ENCODE peak calls at places on chromosomes 11 and 22, in six cellular contexts. One of them, this sample, is unnamed.

GRCh38 chr22:44269117-44269498 is 43.6 kb downstream of the SHISAL1 start:
- DNase-seq in NB4: no peak
- DNase-seq in heart right ventricle: no peak
- DNase-seq in tibial artery: no peak
- DNase-seq in skeletal muscle cell: no peak
- DNase-seq in neuronal stem cell: no peak
- DNase-seq in this sample: no peak

GRCh38 chr11:119734788-119735187 is 5.8 kb upstream of the NECTIN1 start:
- DNase-seq in neuronal stem cell: no peak
- DNase-seq in NB4: no peak
- DNase-seq in skeletal muscle cell: no peak
- DNase-seq in heart right ventricle: no peak
- DNase-seq in tibial artery: no peak
- DNase-seq in this sample: no peak

GRCh38 chr11:45278721-45279120 is 7.4 kb downstream of the SYT13 start:
- DNase-seq in NB4: no peak
- DNase-seq in skeletal muscle cell: no peak
- DNase-seq in neuronal stem cell: no peak
- DNase-seq in heart right ventricle: no peak
- DNase-seq in tibial artery: no peak
- DNase-seq in this sample: no peak

GRCh38 chr11:47765086-47765485 is 2.1 kb downstream of the FNBP4 start:
- DNase-seq in skeletal muscle cell: no peak
- DNase-seq in neuronal stem cell: no peak
- DNase-seq in heart right ventricle: no peak
- DNase-seq in tibial artery: no peak
- DNase-seq in NB4: no peak
- DNase-seq in this sample: no peak

GRCh38 chr11:17827006-17827405 is 92.4 kb downstream of the KCNC1 start:
- DNase-seq in neuronal stem cell: peak
- DNase-seq in tibial artery: no peak
- DNase-seq in skeletal muscle cell: no peak
- DNase-seq in heart right ventricle: no peak
- DNase-seq in NB4: peak
- DNase-seq in this sample: no peak

GRCh38 chr11:101817536-101817935 is 97.3 kb upstream of the CEP126 start:
- DNase-seq in tibial artery: no peak
- DNase-seq in neuronal stem cell: no peak
- DNase-seq in skeletal muscle cell: peak
- DNase-seq in NB4: no peak
- DNase-seq in heart right ventricle: no peak
- DNase-seq in this sample: no peak

GRCh38 chr11:77126156-77126775 is 1.8 kb upstream of the MYO7A start:
- DNase-seq in tibial artery: no peak
- DNase-seq in neuronal stem cell: no peak
- DNase-seq in NB4: no peak
- DNase-seq in skeletal muscle cell: no peak
- DNase-seq in heart right ventricle: no peak
- DNase-seq in this sample: no peak

GRCh38 chr11:34850339-34850738 is 65.8 kb downstream of the APIP start:
- DNase-seq in neuronal stem cell: no peak
- DNase-seq in NB4: no peak
- DNase-seq in tibial artery: no peak
- DNase-seq in skeletal muscle cell: no peak
- DNase-seq in heart right ventricle: no peak
- DNase-seq in this sample: no peak

GRCh38 chr11:69915151-69915500 is 95.9 kb upstream of the FGF3 start:
- DNase-seq in tibial artery: no peak
- DNase-seq in skeletal muscle cell: no peak
- DNase-seq in heart right ventricle: no peak
- DNase-seq in neuronal stem cell: no peak
- DNase-seq in NB4: no peak
- DNase-seq in this sample: peak
- H3K4me3 ChIP-seq in tibial artery: peak
- H3K4me3 ChIP-seq in skeletal muscle cell: no peak
- H3K4me3 ChIP-seq in heart right ventricle: peak
- H3K4me3 ChIP-seq in neuronal stem cell: no peak
- H3K4me3 ChIP-seq in NB4: no peak
- H3K4me3 ChIP-seq in this sample: no peak

DNA sequence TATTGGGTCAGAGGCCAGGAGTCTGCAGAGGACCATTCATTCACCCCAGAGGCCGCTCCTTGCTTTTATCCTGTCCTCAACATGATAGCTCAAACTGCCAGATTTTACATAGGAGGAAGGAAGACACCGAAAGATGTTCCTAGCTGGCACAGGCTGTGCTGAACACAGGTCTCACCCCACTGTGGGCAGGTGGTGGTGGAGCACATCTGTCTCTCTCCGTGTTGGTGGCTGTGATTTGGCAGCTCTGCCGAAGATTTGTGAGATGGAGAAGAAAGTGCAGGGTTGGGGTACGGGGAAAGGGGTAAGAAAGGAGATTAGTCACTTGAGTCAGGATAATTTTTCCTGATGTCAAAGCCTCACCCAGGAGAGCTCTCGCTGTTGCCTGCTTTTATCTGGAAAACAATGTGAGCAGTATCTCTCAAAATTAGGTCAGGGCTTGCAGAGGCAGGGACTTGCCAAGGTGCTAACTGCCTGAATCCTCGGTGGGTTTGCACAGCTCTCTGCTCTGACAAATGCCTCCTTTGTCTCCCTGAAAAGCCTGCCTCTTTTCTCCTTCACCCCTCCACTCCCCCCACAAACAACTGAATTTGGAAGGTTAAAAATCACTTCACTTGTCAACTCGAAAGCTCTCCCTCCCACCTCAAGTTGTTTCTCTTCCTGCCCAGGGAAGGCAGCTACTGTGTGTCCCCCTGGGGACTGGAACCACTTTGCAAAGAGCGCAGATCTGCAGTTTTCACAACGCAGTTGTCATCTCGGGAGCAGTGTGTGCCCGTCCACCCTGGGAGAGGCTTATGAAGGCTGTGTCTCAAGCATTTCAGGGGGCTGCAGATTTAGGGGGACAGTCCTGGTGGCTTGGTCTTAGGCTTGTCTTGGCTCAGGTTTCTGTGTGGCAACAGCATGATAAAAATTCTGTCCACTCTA is 299.7 kb downstream of the ST3GAL4 start:
- DNase-seq in tibial artery: no peak
- DNase-seq in heart right ventricle: no peak
- DNase-seq in neuronal stem cell: no peak
- DNase-seq in skeletal muscle cell: no peak
- DNase-seq in NB4: no peak
- DNase-seq in this sample: no peak
- H3K4me3 ChIP-seq in tibial artery: no peak
- H3K4me3 ChIP-seq in heart right ventricle: no peak
- H3K4me3 ChIP-seq in neuronal stem cell: no peak
- H3K4me3 ChIP-seq in skeletal muscle cell: no peak
- H3K4me3 ChIP-seq in NB4: no peak
- H3K4me3 ChIP-seq in this sample: no peak

DNA sequence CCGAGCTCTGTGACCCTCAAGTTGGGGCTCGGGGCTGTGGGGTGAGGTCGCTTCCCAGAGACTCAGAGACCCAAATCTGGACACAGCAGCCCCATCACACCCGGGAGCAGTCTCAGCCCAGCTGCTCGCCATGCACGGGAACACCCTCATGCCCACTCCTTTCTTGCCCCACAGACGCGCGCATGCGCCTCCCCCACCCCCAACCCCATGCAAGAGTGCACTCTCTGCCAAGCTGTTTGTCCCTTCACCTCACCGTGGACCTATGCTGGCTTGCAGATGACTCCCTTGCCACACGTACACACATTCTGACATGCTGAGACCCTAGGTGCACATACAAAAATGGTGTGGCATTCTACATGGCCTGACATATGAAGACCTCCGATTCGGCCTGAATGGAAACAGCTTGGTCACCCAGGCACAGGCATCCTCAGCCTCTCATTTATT is 500 bp upstream of the CD248 start:
- DNase-seq in skeletal muscle cell: peak
- DNase-seq in tibial artery: no peak
- DNase-seq in NB4: peak
- DNase-seq in neuronal stem cell: no peak
- DNase-seq in heart right ventricle: peak
- DNase-seq in this sample: no peak
- H3K4me3 ChIP-seq in skeletal muscle cell: no peak
- H3K4me3 ChIP-seq in tibial artery: peak
- H3K4me3 ChIP-seq in NB4: peak
- H3K4me3 ChIP-seq in neuronal stem cell: no peak
- H3K4me3 ChIP-seq in heart right ventricle: peak
- H3K4me3 ChIP-seq in this sample: no peak

GRCh38 chr11:107293677-107294344 is 163.8 kb downstream of the CWF19L2 start:
- DNase-seq in heart right ventricle: no peak
- DNase-seq in skeletal muscle cell: no peak
- DNase-seq in NB4: no peak
- DNase-seq in neuronal stem cell: no peak
- DNase-seq in tibial artery: no peak
- DNase-seq in this sample: no peak
- H3K4me3 ChIP-seq in heart right ventricle: no peak
- H3K4me3 ChIP-seq in skeletal muscle cell: no peak
- H3K4me3 ChIP-seq in NB4: no peak
- H3K4me3 ChIP-seq in neuronal stem cell: no peak
- H3K4me3 ChIP-seq in tibial artery: no peak
- H3K4me3 ChIP-seq in this sample: no peak

DNA sequence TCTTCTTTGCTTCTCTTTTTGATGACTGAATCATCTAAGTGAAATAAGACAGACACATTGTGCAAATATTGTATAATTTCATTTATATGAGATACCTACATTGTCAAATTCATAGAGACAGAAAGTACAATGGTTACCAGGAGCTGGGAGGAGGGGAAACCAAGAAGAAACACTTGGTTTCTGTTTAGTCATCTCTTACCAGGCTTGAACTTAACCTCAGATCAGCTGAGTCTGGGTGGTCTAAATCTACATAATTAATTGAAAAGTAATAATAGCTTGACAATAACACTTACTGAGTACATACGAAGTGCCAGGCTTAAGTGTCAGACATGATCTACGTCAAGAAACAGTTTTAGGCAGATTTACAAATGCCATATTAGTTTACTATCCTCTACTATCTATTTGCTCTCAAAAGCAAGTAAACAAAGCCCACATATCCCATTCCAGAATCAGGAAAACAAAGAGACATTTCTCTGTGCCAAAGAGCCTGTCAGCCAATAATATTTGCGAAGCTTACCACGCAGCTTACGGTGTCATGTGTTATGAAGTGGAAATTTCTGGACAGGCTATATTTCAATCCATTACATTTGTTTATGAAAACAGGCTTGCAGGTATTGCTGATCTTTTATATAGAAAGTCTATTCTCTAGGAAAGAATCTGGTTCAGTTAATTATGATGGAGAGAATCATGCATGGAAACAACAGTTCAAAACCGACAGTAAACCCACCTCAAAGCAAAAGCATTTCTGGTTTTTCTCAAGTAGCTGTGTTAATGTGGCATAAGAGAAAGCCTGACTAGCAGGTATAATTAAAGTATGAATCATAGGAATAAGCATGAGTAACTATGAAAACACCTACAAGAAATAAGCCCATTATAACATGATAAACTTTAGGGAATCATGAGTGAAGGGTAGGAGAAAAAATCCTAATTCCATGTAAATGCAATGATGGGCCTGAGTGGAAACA is 2.7 kb upstream of the ARHGAP42 start:
- DNase-seq in NB4: no peak
- DNase-seq in heart right ventricle: no peak
- DNase-seq in tibial artery: no peak
- DNase-seq in neuronal stem cell: no peak
- DNase-seq in skeletal muscle cell: no peak
- DNase-seq in this sample: no peak
- H3K4me3 ChIP-seq in NB4: no peak
- H3K4me3 ChIP-seq in heart right ventricle: no peak
- H3K4me3 ChIP-seq in tibial artery: no peak
- H3K4me3 ChIP-seq in neuronal stem cell: no peak
- H3K4me3 ChIP-seq in skeletal muscle cell: no peak
- H3K4me3 ChIP-seq in this sample: no peak

GRCh38 chr22:42716649-42717127 is 4.0 kb downstream of the A4GALT start:
- DNase-seq in neuronal stem cell: no peak
- DNase-seq in tibial artery: no peak
- DNase-seq in heart right ventricle: no peak
- DNase-seq in skeletal muscle cell: no peak
- DNase-seq in NB4: no peak
- DNase-seq in this sample: no peak
- H3K4me3 ChIP-seq in neuronal stem cell: no peak
- H3K4me3 ChIP-seq in tibial artery: no peak
- H3K4me3 ChIP-seq in heart right ventricle: no peak
- H3K4me3 ChIP-seq in skeletal muscle cell: no peak
- H3K4me3 ChIP-seq in NB4: no peak
- H3K4me3 ChIP-seq in this sample: no peak

GRCh38 chr11:12411806-12412727 is 34.7 kb downstream of the PARVA start:
- DNase-seq in skeletal muscle cell: peak
- DNase-seq in heart right ventricle: peak
- DNase-seq in NB4: peak
- DNase-seq in neuronal stem cell: peak
- DNase-seq in tibial artery: peak
- DNase-seq in this sample: peak
- H3K4me3 ChIP-seq in skeletal muscle cell: no peak
- H3K4me3 ChIP-seq in heart right ventricle: no peak
- H3K4me3 ChIP-seq in NB4: no peak
- H3K4me3 ChIP-seq in neuronal stem cell: no peak
- H3K4me3 ChIP-seq in tibial artery: peak
- H3K4me3 ChIP-seq in this sample: no peak

GRCh38 chr11:131530411-131530810 is 160.0 kb downstream of the NTM start:
- DNase-seq in NB4: no peak
- DNase-seq in tibial artery: no peak
- DNase-seq in neuronal stem cell: peak
- DNase-seq in skeletal muscle cell: no peak
- DNase-seq in heart right ventricle: no peak
- DNase-seq in this sample: no peak
- H3K4me3 ChIP-seq in NB4: no peak
- H3K4me3 ChIP-seq in tibial artery: no peak
- H3K4me3 ChIP-seq in neuronal stem cell: no peak
- H3K4me3 ChIP-seq in skeletal muscle cell: no peak
- H3K4me3 ChIP-seq in heart right ventricle: no peak
- H3K4me3 ChIP-seq in this sample: no peak

GRCh38 chr11:2229713-2230297 is 40.6 kb downstream of the ASCL2 start:
- DNase-seq in tibial artery: no peak
- DNase-seq in skeletal muscle cell: no peak
- DNase-seq in NB4: no peak
- DNase-seq in heart right ventricle: no peak
- DNase-seq in neuronal stem cell: no peak
- DNase-seq in this sample: no peak
- H3K4me3 ChIP-seq in tibial artery: no peak
- H3K4me3 ChIP-seq in skeletal muscle cell: no peak
- H3K4me3 ChIP-seq in NB4: no peak
- H3K4me3 ChIP-seq in heart right ventricle: no peak
- H3K4me3 ChIP-seq in neuronal stem cell: no peak
- H3K4me3 ChIP-seq in this sample: no peak